ENCODE peak calls at places on chromosome 3, in seven cellular contexts. C, J, L, T, O, R and Q are unnamed samples.
A peak's percentile ranks its signal among the peaks of the same experiment; 100 is the strongest.

GRCh38 chr3:140470962-140471361 is 206.9 kb upstream of the TRIM42 start:
- DNase-seq in R (no peak), C (no peak), J (no peak), O (peak; percentile 43), L (no peak), T (no peak), Q (peak; percentile 29)

GRCh38 chr3:76585794-76586392 is 454.0 kb upstream of the ROBO2 start:
- DNase-seq in J (no peak), R (no peak), L (no peak), C (no peak), T (no peak), O (peak; percentile 18), Q (peak; percentile 27)

GRCh38 chr3:124700880-124701684 is 29.2 kb upstream of the UMPS start:
- DNase-seq in C (no peak), T (no peak), R (no peak), O (no peak), J (peak; percentile 18), L (no peak), Q (peak; percentile 54)

GRCh38 chr3:44993471-44994205 is 17.6 kb downstream of the EXOSC7 start:
- DNase-seq in L (no peak), R (no peak), C (no peak), J (no peak), O (peak; percentile 85), T (no peak), Q (peak; percentile 67)

GRCh38 chr3:28835249-28835648 is 445.6 kb upstream of the RBMS3 start:
- DNase-seq in L (no peak), O (no peak), J (no peak), T (no peak), C (no peak), R (no peak), Q (no peak)

GRCh38 chr3:57757642-57758297 is 1.7 kb downstream of the SLMAP start:
- DNase-seq in R (no peak), O (peak; percentile 50), J (no peak), T (no peak), L (peak; percentile 1), C (no peak), Q (peak; percentile 66)

GRCh38 chr3:30356901-30357753 is 249.3 kb upstream of the TGFBR2 start:
- DNase-seq in L (no peak), C (no peak), T (no peak), J (no peak), R (no peak), O (peak; percentile 79), Q (peak; percentile 43)

GRCh38 chr3:147195896-147196295 is 210.4 kb downstream of the ZIC4 start:
- DNase-seq in L (no peak), C (no peak), O (no peak), T (no peak), R (no peak), J (no peak), Q (no peak)

GRCh38 chr3:100041328-100041749 is 73.0 kb downstream of the FILIP1L start:
- DNase-seq in R (no peak), J (no peak), T (no peak), C (no peak), L (no peak), O (peak; percentile 76), Q (peak; percentile 72)

GRCh38 chr3:73885862-73886261 is 261.1 kb upstream of the PDZRN3 start:
- DNase-seq in R (no peak), L (no peak), C (no peak), O (no peak), T (no peak), J (no peak), Q (no peak)

GRCh38 chr3:103052236-103052830 is 617.5 kb downstream of the ZPLD1 start:
- DNase-seq in O (peak; percentile 4), T (no peak), R (no peak), L (no peak), C (peak; percentile 64), J (no peak), Q (no peak)

GRCh38 chr3:49219132-49219531 is 47.7 kb downstream of the KLHDC8B start:
- DNase-seq in J (no peak), O (no peak), L (no peak), C (no peak), T (no peak), R (no peak), Q (no peak)

GRCh38 chr3:104596551-104596950 is 770.2 kb upstream of the ALCAM start:
- DNase-seq in J (no peak), L (peak; percentile 14), C (no peak), R (no peak), O (peak; percentile 74), T (peak; percentile 53), Q (peak; percentile 66)

GRCh38 chr3:31253782-31254181 is 278.9 kb upstream of the STT3B start:
- DNase-seq in O (peak; percentile 25), L (no peak), C (no peak), J (no peak), T (no peak), R (no peak), Q (peak; percentile 87)

GRCh38 chr3:16609927-16610580 is 4.8 kb upstream of the DAZL start:
- DNase-seq in O (peak; percentile 67), J (no peak), R (no peak), C (no peak), T (no peak), L (no peak), Q (peak; percentile 16)

GRCh38 chr3:39126532-39127071 is 19.1 kb downstream of the TTC21A start:
- DNase-seq in O (peak; percentile 50), J (peak; percentile 60), R (no peak), L (peak; percentile 37), C (peak; percentile 52), T (peak; percentile 38), Q (peak; percentile 72)

GRCh38 chr3:151837057-151837456 is 23.1 kb downstream of the AADAC start:
- DNase-seq in J (no peak), L (no peak), C (no peak), O (peak; percentile 97), T (no peak), R (no peak), Q (peak; percentile 86)
- TF ChIP-seq CTCF in J (no peak), L (no peak), C (no peak), O (no peak), T (no peak), R (no peak), Q (no peak)

DNA sequence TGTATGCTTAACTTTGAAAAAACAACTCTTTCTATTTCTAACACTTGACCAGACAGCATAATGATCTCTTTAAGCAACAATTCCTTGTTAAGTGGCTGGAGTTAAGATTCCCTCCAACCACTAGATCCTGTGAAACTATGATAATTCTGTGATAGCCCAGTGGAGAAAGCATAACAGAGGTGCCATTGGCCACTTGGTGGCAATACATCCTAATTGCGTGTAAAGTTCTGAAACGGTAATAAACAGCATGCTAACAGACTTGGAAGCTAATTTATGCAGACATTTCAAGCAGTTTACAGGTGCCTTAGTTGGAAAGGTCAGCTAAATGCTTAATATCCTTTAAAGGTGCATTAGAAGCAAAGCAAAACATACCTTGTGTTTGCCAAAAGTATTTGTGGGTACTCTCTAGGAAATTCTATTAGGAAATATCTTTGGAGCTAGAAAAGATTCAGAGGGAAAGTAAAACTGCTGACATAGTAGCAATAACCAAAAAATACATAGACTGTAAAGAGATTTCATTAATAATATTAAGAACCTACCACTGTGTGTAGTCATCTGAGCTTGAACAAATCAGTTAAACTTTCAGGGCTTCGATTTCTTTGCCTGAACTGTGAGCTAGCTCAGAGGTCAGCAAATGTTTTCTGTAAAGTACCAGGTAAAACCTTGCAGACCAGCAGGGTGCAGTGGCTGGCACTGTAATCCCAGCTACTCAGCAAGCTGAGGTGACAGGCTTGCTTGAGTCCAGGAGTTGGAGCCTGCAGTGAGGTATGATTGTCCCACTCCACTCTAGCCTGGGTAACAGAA is 19.0 kb upstream of the CSTA start:
- DNase-seq in L (no peak), C (no peak), T (no peak), J (peak; percentile 30), R (no peak), O (peak; percentile 72), Q (peak; percentile 52)
- TF ChIP-seq CTCF in L (no peak), C (peak; percentile 6), T (no peak), J (no peak), R (no peak), O (peak; percentile 73), Q (peak; percentile 38)

DNA sequence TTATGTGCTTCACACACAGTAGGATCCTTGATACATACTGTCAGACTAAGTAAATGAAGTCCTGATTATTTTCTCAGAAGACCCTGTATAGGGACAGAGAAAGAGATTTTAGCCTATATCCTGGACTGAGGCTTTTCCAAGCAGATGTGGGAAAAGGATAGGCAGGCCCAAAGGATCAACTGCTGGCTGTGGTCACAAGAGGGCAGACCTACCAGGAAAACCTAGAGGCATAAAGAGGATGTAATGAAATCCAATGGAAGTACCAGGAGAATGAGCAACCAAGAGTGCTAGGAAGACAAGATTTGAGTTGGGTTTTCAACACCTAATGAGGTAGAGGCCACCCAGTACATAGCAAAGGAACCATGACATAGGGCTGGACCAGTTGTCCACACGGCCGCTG is 23.1 kb downstream of the DCLK3 start:
- DNase-seq in L (no peak), C (no peak), J (peak; percentile 23), O (peak; percentile 23), T (no peak), R (no peak), Q (peak; percentile 11)
- TF ChIP-seq CTCF in L (peak; percentile 27), C (peak; percentile 7), J (no peak), O (peak; percentile 48), T (no peak), R (no peak), Q (no peak)

GRCh38 chr3:71926690-71927089 is 141.7 kb upstream of the PROK2 start:
- DNase-seq in J (peak; percentile 28), L (no peak), R (no peak), T (no peak), C (no peak), O (no peak), Q (no peak)

GRCh38 chr3:71928215-71928614 is 143.3 kb upstream of the PROK2 start:
- DNase-seq in L (no peak), J (no peak), C (no peak), R (no peak), O (no peak), T (no peak), Q (no peak)

GRCh38 chr3:71927505-71928066 is 142.6 kb upstream of the PROK2 start:
- DNase-seq in J (no peak), C (no peak), O (no peak), T (no peak), R (no peak), L (no peak), Q (no peak)

GRCh38 chr3:71931930-71932329 is 147.0 kb upstream of the PROK2 start:
- DNase-seq in J (no peak), C (no peak), T (peak; percentile 13), R (no peak), L (no peak), O (peak; percentile 7), Q (no peak)

DNA sequence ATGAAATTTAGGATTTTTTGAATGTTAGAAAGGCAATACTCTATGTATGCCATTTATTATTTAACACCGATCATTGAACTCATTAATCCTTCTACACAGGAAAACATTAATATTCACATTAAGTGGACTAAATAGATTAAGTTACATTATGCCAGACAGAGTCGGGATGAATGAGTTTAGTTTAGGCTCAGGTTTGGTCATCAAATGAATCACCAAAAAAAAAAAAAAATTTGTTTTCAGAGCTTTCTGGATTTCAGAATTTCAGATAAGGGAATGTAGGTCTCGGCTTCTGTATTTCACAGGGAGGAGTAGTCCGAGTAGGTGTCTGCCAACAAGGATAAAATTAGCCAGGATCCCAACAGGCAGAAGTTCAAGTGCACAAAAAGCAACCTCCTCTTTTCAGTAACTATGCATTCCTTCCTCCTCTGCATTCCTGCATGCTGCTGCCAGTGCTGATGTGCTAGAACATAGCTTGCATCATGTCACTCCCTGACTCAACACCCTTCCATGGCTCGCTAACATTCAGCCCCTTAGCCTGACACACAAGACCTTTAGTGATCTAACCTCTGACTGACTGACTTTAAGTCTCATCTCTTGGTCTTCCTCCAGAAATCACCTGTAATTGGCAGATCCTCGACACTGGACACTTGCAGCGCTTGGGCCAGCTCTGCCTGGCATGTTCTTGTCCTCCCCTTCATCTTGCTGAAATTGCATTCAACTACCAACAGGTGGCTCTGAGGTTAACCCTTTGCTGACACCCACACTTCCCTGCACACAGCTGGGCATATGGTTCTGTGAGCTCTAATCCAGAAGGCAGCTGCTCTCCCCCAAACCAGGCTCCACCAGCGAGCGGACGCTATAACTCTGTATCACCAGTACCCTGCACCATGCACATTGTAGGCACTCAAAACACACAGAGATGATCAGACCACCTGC is 145.4 kb upstream of the PROK2 start:
- DNase-seq in C (no peak), R (no peak), L (no peak), O (peak; percentile 77), T (peak; percentile 13), J (peak; percentile 45), Q (peak; percentile 65)
- TF ChIP-seq CTCF in C (no peak), R (no peak), L (peak; percentile 58), O (peak; percentile 35), T (peak; percentile 12), J (peak; percentile 37), Q (peak; percentile 41)